ENCODE peak calls at places on chromosomes 3 and 15, in six cellular contexts. V, O, L, Y, P and G are unnamed samples.

GRCh38 chr3:54243262-54243931 is 121.0 kb downstream of the CACNA2D3 start:
- DNase-seq in V (no peak), O (no peak), L (no peak), Y (peak; percentile 17), P (no peak), G (peak; percentile 22)

GRCh38 chr3:166455724-166456123 is 618.5 kb upstream of the BCHE start:
- DNase-seq in V (no peak), O (no peak), L (no peak), Y (no peak), P (no peak), G (no peak)

GRCh38 chr3:57094606-57095005 is 34.1 kb downstream of the SPATA12 start:
- DNase-seq in V (no peak), O (no peak), L (no peak), Y (no peak), P (no peak), G (no peak)

GRCh38 chr15:48555244-48555804 is 90.2 kb downstream of the FBN1 start:
- DNase-seq in V (no peak), O (no peak), L (peak; percentile 51), Y (no peak), P (no peak), G (no peak)

GRCh38 chr3:74582982-74583381 is 31.5 kb downstream of the CNTN3 start:
- DNase-seq in V (no peak), O (no peak), L (no peak), Y (no peak), P (no peak), G (no peak)

GRCh38 chr3:21665444-21665843 is 85.6 kb downstream of the ZNF385D start:
- DNase-seq in V (no peak), O (no peak), L (no peak), Y (no peak), P (no peak), G (peak; percentile 63)

GRCh38 chr15:92361321-92362090 is 32.2 kb upstream of the ST8SIA2 start:
- DNase-seq in V (peak; percentile 55), O (no peak), L (no peak), Y (no peak), P (no peak), G (no peak)

GRCh38 chr15:65920121-65920520 is 50.8 kb downstream of the RAB11A start:
- DNase-seq in V (no peak), O (no peak), L (no peak), Y (no peak), P (no peak), G (no peak)

GRCh38 chr3:30951806-30952205 is 57.3 kb upstream of the GADL1 start:
- DNase-seq in V (no peak), O (no peak), L (no peak), Y (no peak), P (no peak), G (peak; percentile 11)

GRCh38 chr15:63892794-63893441 is 59.2 kb upstream of the HERC1 start:
- DNase-seq in V (no peak), O (no peak), L (no peak), Y (no peak), P (peak; percentile 75), G (no peak)

GRCh38 chr15:67806539-67806935 is 18.8 kb upstream of the SKOR1 start:
- DNase-seq in V (no peak), O (no peak), L (no peak), Y (no peak), P (no peak), G (no peak)

GRCh38 chr3:28677581-28677980 is 329.0 kb upstream of the AZI2 start:
- DNase-seq in V (no peak), O (no peak), L (no peak), Y (no peak), P (no peak), G (no peak)

GRCh38 chr15:64429448-64429847 is 30.9 kb upstream of the ZNF609 start:
- DNase-seq in V (no peak), O (no peak), L (no peak), Y (no peak), P (no peak), G (no peak)

GRCh38 chr3:69282191-69282590 is 103.7 kb downstream of the FRMD4B start:
- DNase-seq in V (no peak), O (no peak), L (peak; percentile 34), Y (no peak), P (no peak), G (no peak)

GRCh38 chr3:48077835-48078234 is 61.6 kb upstream of the MAP4 start:
- DNase-seq in V (no peak), O (no peak), L (no peak), Y (no peak), P (no peak), G (no peak)

GRCh38 chr15:48041454-48041853 is 79.3 kb upstream of the SLC24A5 start:
- DNase-seq in V (no peak), O (no peak), L (no peak), Y (no peak), P (no peak), G (no peak)

GRCh38 chr15:24878153-24878552 is 76.6 kb upstream of the SNRPN start:
- DNase-seq in V (peak; percentile 57), O (no peak), L (peak; percentile 33), Y (peak; percentile 38), P (no peak), G (peak; percentile 29)

GRCh38 chr15:91974321-91974720 is 120.8 kb downstream of the SLCO3A1 start:
- DNase-seq in V (no peak), O (no peak), L (no peak), Y (no peak), P (no peak), G (no peak)

GRCh38 chr3:150232992-150233451 is 175.1 kb upstream of the TSC22D2 start:
- DNase-seq in V (no peak), O (no peak), L (peak; percentile 95), Y (no peak), P (no peak), G (no peak)
- TF ChIP-seq POLR2AphosphoS5 in V (no peak), O (no peak), L (peak; percentile 67), Y (no peak), P (no peak), G (no peak)

GRCh38 chr15:50594311-50594710 is 47.8 kb upstream of the USP50 start:
- DNase-seq in V (no peak), O (no peak), L (no peak), Y (no peak), P (no peak), G (no peak)
- H2AFZ ChIP-seq in V (no peak overlapping the region), O (no peak overlapping the region), L (no peak overlapping the region), Y (no peak overlapping the region), P (no peak overlapping the region), G (no peak overlapping the region)

GRCh38 chr3:170258105-170258487 is 35.9 kb downstream of the PRKCI start:
- DNase-seq in V (no peak), O (peak; percentile 3), L (no peak), Y (no peak), P (no peak), G (peak; percentile 37)
- H3K27ac ChIP-seq in V (no peak overlapping the region), O (peak overlapping the region; percentile 45), L (no peak overlapping the region), Y (no peak overlapping the region), P (peak overlapping the region; percentile 28), G (peak overlapping the region; percentile 87)

DNA sequence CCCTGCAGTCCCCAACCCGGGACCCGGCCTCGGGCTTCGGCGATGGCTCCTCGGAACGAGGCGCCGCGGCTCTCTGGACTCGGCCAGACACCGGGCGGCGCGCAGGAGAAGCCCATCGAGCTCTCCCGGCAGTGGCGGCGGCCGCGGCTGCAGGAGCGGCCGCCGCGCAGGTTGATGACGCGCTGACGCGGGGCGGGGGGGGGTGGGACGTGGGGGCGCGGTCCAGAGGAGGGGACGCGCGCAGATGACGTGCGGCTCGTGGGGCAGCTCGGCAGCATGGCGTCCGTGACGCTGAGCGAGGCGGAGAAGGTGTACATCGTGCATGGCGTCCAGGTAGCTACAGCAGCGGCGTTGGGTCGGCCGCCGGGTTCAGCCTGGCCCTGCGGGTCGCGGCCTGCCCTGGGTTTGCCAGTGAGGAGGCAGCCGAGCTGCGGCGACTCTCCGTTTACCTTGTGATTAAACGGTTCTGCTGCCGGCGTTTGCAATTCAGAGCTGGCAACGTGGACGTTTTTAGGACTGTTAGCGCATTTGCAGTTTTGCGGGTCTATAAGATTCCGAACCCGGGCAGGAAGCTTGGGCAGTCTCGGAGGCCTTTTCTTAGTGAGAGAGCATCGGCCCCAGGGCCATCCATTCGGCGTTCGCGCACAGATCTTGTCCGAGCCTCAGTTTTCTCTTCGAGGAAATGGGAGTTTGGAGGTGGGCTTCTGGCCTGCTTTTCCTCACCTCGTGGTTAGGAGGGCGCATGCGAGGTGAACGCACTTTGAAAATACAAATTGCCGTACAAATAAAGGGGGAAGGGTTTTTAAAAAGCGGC is at the start of the genes EXOSC7 and ZDHHC3:
- DNase-seq in V (peak; percentile 98), O (peak; percentile 56), L (peak; percentile 85), Y (peak; percentile 68), P (no peak), G (peak; percentile 90)
- TF ChIP-seq POLR2AphosphoS5 in V (peak; percentile 76), O (peak; percentile 84), L (peak; percentile 68), Y (peak; percentile 82), P (peak; percentile 89), G (peak; percentile 96)

GRCh38 chr3:8945890-8946590 is 17.2 kb downstream of the RAD18 start:
- DNase-seq in V (no peak), O (no peak), L (no peak), Y (no peak), P (no peak), G (no peak)
- H2AFZ ChIP-seq in V (no peak overlapping the region), O (no peak overlapping the region), L (no peak overlapping the region), Y (no peak overlapping the region), P (no peak overlapping the region), G (no peak overlapping the region)

GRCh38 chr15:88637436-88637835 is 1.4 kb upstream of the ISG20 start:
- DNase-seq in V (no peak), O (no peak), L (no peak), Y (no peak), P (no peak), G (no peak)

GRCh38 chr15:88636039-88636438 is 2.8 kb upstream of the ISG20 start:
- DNase-seq in V (no peak), O (peak; percentile 69), L (no peak), Y (no peak), P (no peak), G (peak; percentile 68)

GRCh38 chr15:88637841-88638625 is 783 bp upstream of the ISG20 start:
- DNase-seq in V (no peak), O (no peak), L (no peak), Y (peak; percentile 78), P (no peak), G (no peak)

GRCh38 chr15:88636654-88637053 is 2.2 kb upstream of the ISG20 start:
- DNase-seq in V (no peak), O (no peak), L (no peak), Y (no peak), P (no peak), G (no peak)

GRCh38 chr15:88638626-88639372 is at the start of gene ISG20:
- DNase-seq in V (peak; percentile 50), O (peak; percentile 86), L (peak; percentile 99), Y (peak; percentile 95), P (peak; percentile 93), G (peak; percentile 95)
- H3K27ac ChIP-seq in V (peak within 1 kb of the TSS; percentile 93), O (peak within 1 kb of the TSS; percentile 76), L (peak within 1 kb of the TSS; percentile 86), Y (peak within 1 kb of the TSS; percentile 95), P (peak within 1 kb of the TSS; percentile 99), G (peak within 1 kb of the TSS; percentile 87)

GRCh38 chr3:134367412-134367811 is 6.8 kb downstream of the AMOTL2 start:
- DNase-seq in V (no peak), O (no peak), L (no peak), Y (no peak), P (no peak), G (no peak)

GRCh38 chr3:134365766-134366065 is 8.5 kb downstream of the AMOTL2 start:
- DNase-seq in V (no peak), O (no peak), L (no peak), Y (no peak), P (no peak), G (no peak)

GRCh38 chr3:134366221-134366927 is 7.9 kb downstream of the AMOTL2 start:
- DNase-seq in V (no peak), O (no peak), L (no peak), Y (no peak), P (no peak), G (no peak)

GRCh38 chr3:134367869-134368750 is 6.1 kb downstream of the AMOTL2 start:
- DNase-seq in V (no peak), O (no peak), L (no peak), Y (no peak), P (no peak), G (no peak)

GRCh38 chr3:134366928-134367352 is 7.3 kb downstream of the AMOTL2 start:
- DNase-seq in V (no peak), O (no peak), L (peak; percentile 14), Y (peak; percentile 32), P (no peak), G (no peak)
- TF ChIP-seq POLR2AphosphoS5 in V (no peak), O (peak; percentile 3), L (peak; percentile 13), Y (no peak), P (no peak), G (no peak)